ENCODE peak calls at places on chromosome 19, in six cellular contexts. One of them, this sample, is unnamed.

GRCh38 chr19:3208317-3209207 is 15.9 kb upstream of the CELF5 start:
- DNase-seq in fibroblast of the aortic adventitia: no peak
- DNase-seq in hypothalamus: no peak
- DNase-seq in central memory CD8-positive, alpha-beta T cell: no peak
- DNase-seq in caudate nucleus: no peak
- DNase-seq in EL: no peak
- DNase-seq in this sample: no peak

GRCh38 chr19:27794444-27795042 is 1418.4 kb downstream of the UQCRFS1 start:
- DNase-seq in central memory CD8-positive, alpha-beta T cell: no peak
- DNase-seq in EL: peak
- DNase-seq in fibroblast of the aortic adventitia: peak
- DNase-seq in hypothalamus: no peak
- DNase-seq in caudate nucleus: no peak
- DNase-seq in this sample: no peak

GRCh38 chr19:35232912-35233311 is 4.4 kb upstream of the FAM187B start:
- DNase-seq in caudate nucleus: no peak
- DNase-seq in EL: no peak
- DNase-seq in fibroblast of the aortic adventitia: no peak
- DNase-seq in central memory CD8-positive, alpha-beta T cell: no peak
- DNase-seq in hypothalamus: no peak
- DNase-seq in this sample: no peak

GRCh38 chr19:48760514-48761221 is 5.3 kb downstream of the FGF21 start:
- DNase-seq in EL: no peak
- DNase-seq in fibroblast of the aortic adventitia: no peak
- DNase-seq in central memory CD8-positive, alpha-beta T cell: no peak
- DNase-seq in caudate nucleus: no peak
- DNase-seq in hypothalamus: no peak
- DNase-seq in this sample: no peak

GRCh38 chr19:1408300-1409203 is 1.2 kb downstream of the DAZAP1 start:
- DNase-seq in central memory CD8-positive, alpha-beta T cell: peak
- DNase-seq in caudate nucleus: no peak
- DNase-seq in EL: peak
- DNase-seq in hypothalamus: no peak
- DNase-seq in fibroblast of the aortic adventitia: peak
- DNase-seq in this sample: no peak

GRCh38 chr19:2044709-2045500 is 6.1 kb downstream of the MKNK2 start:
- DNase-seq in hypothalamus: no peak
- DNase-seq in fibroblast of the aortic adventitia: no peak
- DNase-seq in EL: no peak
- DNase-seq in central memory CD8-positive, alpha-beta T cell: no peak
- DNase-seq in caudate nucleus: no peak
- DNase-seq in this sample: no peak

GRCh38 chr19:44745386-44745831 is 3.1 kb upstream of the BCL3 start:
- DNase-seq in fibroblast of the aortic adventitia: peak
- DNase-seq in central memory CD8-positive, alpha-beta T cell: no peak
- DNase-seq in hypothalamus: no peak
- DNase-seq in EL: peak
- DNase-seq in caudate nucleus: no peak
- DNase-seq in this sample: peak

GRCh38 chr19:5572556-5573286 is 5.0 kb upstream of the TINCR start:
- DNase-seq in fibroblast of the aortic adventitia: no peak
- DNase-seq in EL: no peak
- DNase-seq in hypothalamus: no peak
- DNase-seq in central memory CD8-positive, alpha-beta T cell: no peak
- DNase-seq in caudate nucleus: no peak
- DNase-seq in this sample: no peak

GRCh38 chr19:3733549-3734309 is 25.5 kb downstream of the TJP3 start:
- DNase-seq in central memory CD8-positive, alpha-beta T cell: no peak
- DNase-seq in fibroblast of the aortic adventitia: no peak
- DNase-seq in caudate nucleus: no peak
- DNase-seq in hypothalamus: no peak
- DNase-seq in EL: no peak
- DNase-seq in this sample: no peak

GRCh38 chr19:24086974-24087595 is at the start of gene ZNF254:
- DNase-seq in hypothalamus: peak
- DNase-seq in central memory CD8-positive, alpha-beta T cell: peak
- DNase-seq in EL: peak
- DNase-seq in caudate nucleus: peak
- DNase-seq in fibroblast of the aortic adventitia: peak
- DNase-seq in this sample: peak

GRCh38 chr19:18851673-18852325 is 20.0 kb downstream of the UPF1 start:
- DNase-seq in hypothalamus: no peak
- DNase-seq in caudate nucleus: no peak
- DNase-seq in central memory CD8-positive, alpha-beta T cell: no peak
- DNase-seq in fibroblast of the aortic adventitia: no peak
- DNase-seq in EL: no peak
- DNase-seq in this sample: no peak

GRCh38 chr19:532578-533484 is 1.3 kb downstream of the CDC34 start:
- DNase-seq in central memory CD8-positive, alpha-beta T cell: no peak
- DNase-seq in fibroblast of the aortic adventitia: peak
- DNase-seq in caudate nucleus: peak
- DNase-seq in hypothalamus: peak
- DNase-seq in EL: peak
- DNase-seq in this sample: peak

GRCh38 chr19:41753936-41754529 is 1.3 kb upstream of the CEACAM6 start:
- DNase-seq in fibroblast of the aortic adventitia: peak
- DNase-seq in hypothalamus: peak
- DNase-seq in EL: peak
- DNase-seq in central memory CD8-positive, alpha-beta T cell: peak
- DNase-seq in caudate nucleus: no peak
- DNase-seq in this sample: peak

GRCh38 chr19:49592486-49593232 is 1.7 kb downstream of the PRR12 start:
- DNase-seq in fibroblast of the aortic adventitia: no peak
- DNase-seq in central memory CD8-positive, alpha-beta T cell: no peak
- DNase-seq in hypothalamus: no peak
- DNase-seq in EL: peak
- DNase-seq in caudate nucleus: no peak
- DNase-seq in this sample: no peak

GRCh38 chr19:46015080-46015960 is 7.5 kb downstream of the PGLYRP1 start:
- DNase-seq in EL: peak
- DNase-seq in caudate nucleus: no peak
- DNase-seq in central memory CD8-positive, alpha-beta T cell: no peak
- DNase-seq in fibroblast of the aortic adventitia: no peak
- DNase-seq in hypothalamus: no peak
- DNase-seq in this sample: peak

GRCh38 chr19:3708207-3708931 is at the start of gene TJP3:
- DNase-seq in hypothalamus: no peak
- DNase-seq in caudate nucleus: no peak
- DNase-seq in fibroblast of the aortic adventitia: no peak
- DNase-seq in central memory CD8-positive, alpha-beta T cell: no peak
- DNase-seq in EL: no peak
- DNase-seq in this sample: no peak

GRCh38 chr19:18202759-18203407 is 959 bp downstream of the RAB3A start:
- DNase-seq in fibroblast of the aortic adventitia: no peak
- DNase-seq in central memory CD8-positive, alpha-beta T cell: no peak
- DNase-seq in hypothalamus: peak
- DNase-seq in caudate nucleus: no peak
- DNase-seq in EL: peak
- DNase-seq in this sample: no peak

GRCh38 chr19:9945319-9945966 is 9.1 kb upstream of the OLFM2 start:
- DNase-seq in EL: peak
- DNase-seq in fibroblast of the aortic adventitia: peak
- DNase-seq in central memory CD8-positive, alpha-beta T cell: no peak
- DNase-seq in caudate nucleus: no peak
- DNase-seq in hypothalamus: peak
- DNase-seq in this sample: no peak

GRCh38 chr19:38849746-38850230 is at the start of gene HNRNPL:
- DNase-seq in hypothalamus: peak
- DNase-seq in EL: no peak
- DNase-seq in central memory CD8-positive, alpha-beta T cell: peak
- DNase-seq in caudate nucleus: no peak
- DNase-seq in fibroblast of the aortic adventitia: no peak
- DNase-seq in this sample: no peak

This sample was measured in DMS 273 treated with DMSO at 0.1 percent for 48 hours.